ENCODE peak calls at places on chromosomes 4 and X, in ten cellular contexts. One of them, this sample, is unnamed.

GRCh38 chr4:111027526-111027925 is 404.6 kb upstream of the PITX2 start:
- DNase-seq in Caki2: no peak
- DNase-seq in mesenteric fat pad: no peak
- DNase-seq in islet precursor cell: peak; percentile 91
- DNase-seq in GM18507: no peak
- DNase-seq in ACHN: no peak
- DNase-seq in type B pancreatic cell: no peak
- DNase-seq in fibroblast of mammary gland: peak; percentile 6
- DNase-seq in brain microvascular endothelial cell: peak; percentile 52
- DNase-seq in AML-193: no peak
- DNase-seq in this sample: no peak

GRCh38 chr4:138658518-138658917 is 357.1 kb upstream of the NOCT start:
- DNase-seq in AML-193: no peak
- DNase-seq in mesenteric fat pad: no peak
- DNase-seq in fibroblast of mammary gland: no peak
- DNase-seq in GM18507: no peak
- DNase-seq in ACHN: no peak
- DNase-seq in type B pancreatic cell: no peak
- DNase-seq in Caki2: no peak
- DNase-seq in islet precursor cell: no peak
- DNase-seq in brain microvascular endothelial cell: no peak
- DNase-seq in this sample: no peak

GRCh38 chrX:9865804-9866471 is 79.7 kb downstream of the SHROOM2 start:
- DNase-seq in ACHN: no peak
- DNase-seq in type B pancreatic cell: no peak
- DNase-seq in GM18507: no peak
- DNase-seq in fibroblast of mammary gland: peak; percentile 53
- DNase-seq in brain microvascular endothelial cell: peak; percentile 24
- DNase-seq in AML-193: no peak
- DNase-seq in islet precursor cell: no peak
- DNase-seq in Caki2: peak; percentile 19
- DNase-seq in mesenteric fat pad: no peak
- DNase-seq in this sample: no peak

GRCh38 chrX:2829066-2829430 is 318 bp downstream of the GYG2 start:
- DNase-seq in AML-193: no peak
- DNase-seq in brain microvascular endothelial cell: no peak
- DNase-seq in mesenteric fat pad: no peak
- DNase-seq in GM18507: no peak
- DNase-seq in type B pancreatic cell: peak; percentile 72
- DNase-seq in Caki2: no peak
- DNase-seq in fibroblast of mammary gland: no peak
- DNase-seq in islet precursor cell: peak; percentile 67
- DNase-seq in ACHN: no peak
- DNase-seq in this sample: no peak

GRCh38 chrX:41917517-41917916 is 5.8 kb downstream of the CASK start:
- DNase-seq in fibroblast of mammary gland: no peak
- DNase-seq in GM18507: no peak
- DNase-seq in AML-193: no peak
- DNase-seq in ACHN: no peak
- DNase-seq in mesenteric fat pad: no peak
- DNase-seq in brain microvascular endothelial cell: no peak
- DNase-seq in islet precursor cell: no peak
- DNase-seq in type B pancreatic cell: no peak
- DNase-seq in Caki2: no peak
- DNase-seq in this sample: no peak

GRCh38 chr4:4666693-4667642 is 125.1 kb upstream of the STX18 start:
- DNase-seq in ACHN: no peak
- DNase-seq in type B pancreatic cell: no peak
- DNase-seq in brain microvascular endothelial cell: no peak
- DNase-seq in fibroblast of mammary gland: no peak
- DNase-seq in GM18507: no peak
- DNase-seq in mesenteric fat pad: no peak
- DNase-seq in islet precursor cell: peak; percentile 93
- DNase-seq in AML-193: no peak
- DNase-seq in Caki2: no peak
- DNase-seq in this sample: no peak

GRCh38 chrX:136292656-136293055 is 8.1 kb upstream of the ADGRG4 start:
- DNase-seq in GM18507: no peak
- DNase-seq in Caki2: no peak
- DNase-seq in fibroblast of mammary gland: no peak
- DNase-seq in islet precursor cell: no peak
- DNase-seq in mesenteric fat pad: no peak
- DNase-seq in brain microvascular endothelial cell: no peak
- DNase-seq in ACHN: no peak
- DNase-seq in type B pancreatic cell: no peak
- DNase-seq in AML-193: no peak
- DNase-seq in this sample: no peak

GRCh38 chrX:101977091-101977490 is 45.3 kb upstream of the ZMAT1 start:
- DNase-seq in type B pancreatic cell: no peak
- DNase-seq in brain microvascular endothelial cell: no peak
- DNase-seq in mesenteric fat pad: no peak
- DNase-seq in islet precursor cell: no peak
- DNase-seq in fibroblast of mammary gland: no peak
- DNase-seq in AML-193: no peak
- DNase-seq in ACHN: no peak
- DNase-seq in GM18507: no peak
- DNase-seq in Caki2: no peak
- DNase-seq in this sample: no peak

GRCh38 chr4:156295676-156296075 is 342.0 kb upstream of the CTSO start:
- DNase-seq in AML-193: no peak
- DNase-seq in ACHN: no peak
- DNase-seq in Caki2: no peak
- DNase-seq in type B pancreatic cell: no peak
- DNase-seq in mesenteric fat pad: no peak
- DNase-seq in fibroblast of mammary gland: peak; percentile 32
- DNase-seq in GM18507: no peak
- DNase-seq in islet precursor cell: no peak
- DNase-seq in brain microvascular endothelial cell: no peak
- DNase-seq in this sample: no peak

GRCh38 chrX:43557792-43558191 is 98.3 kb upstream of the MAOA start:
- DNase-seq in AML-193: no peak
- DNase-seq in type B pancreatic cell: no peak
- DNase-seq in islet precursor cell: peak; percentile 59
- DNase-seq in ACHN: peak; percentile 36
- DNase-seq in brain microvascular endothelial cell: peak; percentile 49
- DNase-seq in GM18507: peak; percentile 2
- DNase-seq in mesenteric fat pad: no peak
- DNase-seq in Caki2: peak; percentile 31
- DNase-seq in fibroblast of mammary gland: peak; percentile 71
- DNase-seq in this sample: no peak

GRCh38 chr4:78439328-78439727 is 112.2 kb upstream of the ANXA3 start:
- DNase-seq in fibroblast of mammary gland: no peak
- DNase-seq in Caki2: no peak
- DNase-seq in type B pancreatic cell: no peak
- DNase-seq in GM18507: no peak
- DNase-seq in mesenteric fat pad: no peak
- DNase-seq in ACHN: no peak
- DNase-seq in brain microvascular endothelial cell: no peak
- DNase-seq in AML-193: no peak
- DNase-seq in islet precursor cell: no peak
- DNase-seq in this sample: no peak

GRCh38 chr4:4384837-4385236 is 2.1 kb upstream of the NSG1 start:
- DNase-seq in type B pancreatic cell: no peak
- DNase-seq in GM18507: no peak
- DNase-seq in AML-193: no peak
- DNase-seq in ACHN: peak; percentile 50
- DNase-seq in brain microvascular endothelial cell: no peak
- DNase-seq in Caki2: peak; percentile 11
- DNase-seq in fibroblast of mammary gland: peak; percentile 26
- DNase-seq in mesenteric fat pad: no peak
- DNase-seq in islet precursor cell: peak; percentile 89
- DNase-seq in this sample: no peak

GRCh38 chr4:85165808-85166207 is 199.3 kb upstream of the WDFY3 start:
- DNase-seq in mesenteric fat pad: no peak
- DNase-seq in AML-193: no peak
- DNase-seq in type B pancreatic cell: no peak
- DNase-seq in Caki2: no peak
- DNase-seq in ACHN: no peak
- DNase-seq in islet precursor cell: no peak
- DNase-seq in fibroblast of mammary gland: no peak
- DNase-seq in GM18507: no peak
- DNase-seq in brain microvascular endothelial cell: no peak
- DNase-seq in this sample: no peak

GRCh38 chr4:30868257-30868656 is 148.1 kb downstream of the PCDH7 start:
- DNase-seq in mesenteric fat pad: no peak
- DNase-seq in fibroblast of mammary gland: no peak
- DNase-seq in islet precursor cell: no peak
- DNase-seq in ACHN: no peak
- DNase-seq in GM18507: no peak
- DNase-seq in Caki2: no peak
- DNase-seq in brain microvascular endothelial cell: no peak
- DNase-seq in AML-193: no peak
- DNase-seq in type B pancreatic cell: no peak
- DNase-seq in this sample: no peak

GRCh38 chr4:186137193-186137792 is 32.8 kb downstream of the FAM149A start:
- DNase-seq in brain microvascular endothelial cell: no peak
- DNase-seq in AML-193: peak; percentile 4
- DNase-seq in mesenteric fat pad: no peak
- DNase-seq in Caki2: peak; percentile 23
- DNase-seq in type B pancreatic cell: no peak
- DNase-seq in fibroblast of mammary gland: peak; percentile 34
- DNase-seq in ACHN: peak; percentile 42
- DNase-seq in GM18507: no peak
- DNase-seq in islet precursor cell: no peak
- DNase-seq in this sample: no peak

GRCh38 chr4:168859100-168859499 is 151.0 kb downstream of the CBR4 start:
- DNase-seq in ACHN: no peak
- DNase-seq in mesenteric fat pad: no peak
- DNase-seq in Caki2: no peak
- DNase-seq in fibroblast of mammary gland: no peak
- DNase-seq in AML-193: no peak
- DNase-seq in GM18507: no peak
- DNase-seq in brain microvascular endothelial cell: no peak
- DNase-seq in type B pancreatic cell: no peak
- DNase-seq in islet precursor cell: no peak
- DNase-seq in this sample: no peak

GRCh38 chrX:40145001-40145631 is 47.4 kb upstream of the BCOR start:
- DNase-seq in fibroblast of mammary gland: no peak
- DNase-seq in mesenteric fat pad: no peak
- DNase-seq in GM18507: no peak
- DNase-seq in brain microvascular endothelial cell: no peak
- DNase-seq in AML-193: no peak
- DNase-seq in Caki2: no peak
- DNase-seq in islet precursor cell: peak; percentile 57
- DNase-seq in ACHN: no peak
- DNase-seq in type B pancreatic cell: no peak
- DNase-seq in this sample: no peak

GRCh38 chrX:136768469-136769084 is 12.2 kb downstream of the ARHGEF6 start:
- DNase-seq in brain microvascular endothelial cell: peak; percentile 89
- DNase-seq in AML-193: peak; percentile 63
- DNase-seq in Caki2: peak; percentile 84
- DNase-seq in ACHN: peak; percentile 55
- DNase-seq in islet precursor cell: peak; percentile 80
- DNase-seq in mesenteric fat pad: no peak
- DNase-seq in type B pancreatic cell: no peak
- DNase-seq in GM18507: no peak
- DNase-seq in fibroblast of mammary gland: peak; percentile 96
- DNase-seq in this sample: no peak

GRCh38 chr4:1595789-1596325 is 88.3 kb downstream of the FAM53A start:
- DNase-seq in mesenteric fat pad: no peak
- DNase-seq in AML-193: no peak
- DNase-seq in GM18507: no peak
- DNase-seq in fibroblast of mammary gland: no peak
- DNase-seq in Caki2: no peak
- DNase-seq in brain microvascular endothelial cell: no peak
- DNase-seq in ACHN: no peak
- DNase-seq in type B pancreatic cell: no peak
- DNase-seq in islet precursor cell: no peak
- DNase-seq in this sample: no peak

GRCh38 chr4:51842167-51842553 is 793 bp upstream of the DCUN1D4 start:
- DNase-seq in brain microvascular endothelial cell: no peak
- DNase-seq in GM18507: no peak
- DNase-seq in ACHN: peak; percentile 31
- DNase-seq in type B pancreatic cell: no peak
- DNase-seq in islet precursor cell: peak; percentile 58
- DNase-seq in AML-193: no peak
- DNase-seq in mesenteric fat pad: no peak
- DNase-seq in Caki2: no peak
- DNase-seq in fibroblast of mammary gland: peak; percentile 28
- DNase-seq in this sample: no peak

GRCh38 chrX:153773218-153773611 is 7.6 kb upstream of the SRPK3 start:
- DNase-seq in AML-193: no peak
- DNase-seq in Caki2: no peak
- DNase-seq in islet precursor cell: no peak
- DNase-seq in brain microvascular endothelial cell: no peak
- DNase-seq in type B pancreatic cell: no peak
- DNase-seq in fibroblast of mammary gland: no peak
- DNase-seq in ACHN: no peak
- DNase-seq in mesenteric fat pad: no peak
- DNase-seq in GM18507: no peak
- DNase-seq in this sample: peak; percentile 65

GRCh38 chr4:140233811-140234696 is 80.1 kb upstream of the MAML3 start:
- DNase-seq in GM18507: no peak
- DNase-seq in Caki2: no peak
- DNase-seq in brain microvascular endothelial cell: peak; percentile 69
- DNase-seq in AML-193: no peak
- DNase-seq in fibroblast of mammary gland: peak; percentile 87
- DNase-seq in mesenteric fat pad: no peak
- DNase-seq in islet precursor cell: no peak
- DNase-seq in ACHN: no peak
- DNase-seq in type B pancreatic cell: no peak
- DNase-seq in this sample: no peak

This sample was measured in coronary artery.